ENCODE peak calls at places on chromosome 6, in six cellular contexts. H is right cardiac atrium, L is T-cell, X is endothelial cell, U is D341Med, E is AG04449. S is an unnamed sample.

GRCh38 chr6:53718597-53719460 is 53.3 kb upstream of the KLHL31 start:
- DNase-seq in E (no peak), H (no peak), L (no peak), U (peak; percentile 63), X (peak; percentile 18), S (peak; percentile 67)

GRCh38 chr6:10170816-10171215 is 244.1 kb downstream of the TFAP2A start:
- DNase-seq in U (no peak), L (no peak), E (no peak), X (no peak), H (no peak), S (no peak)

GRCh38 chr6:56713285-56713684 is 70.6 kb upstream of the DST start:
- DNase-seq in U (no peak), L (no peak), E (no peak), X (no peak), H (peak; percentile 38), S (peak; percentile 90)

GRCh38 chr6:33984466-33985332 is 161.2 kb downstream of the GRM4 start:
- DNase-seq in H (no peak), L (no peak), X (no peak), U (peak; percentile 27), E (no peak), S (no peak)

GRCh38 chr6:44229376-44230033 is 6.1 kb downstream of the SLC29A1 start:
- DNase-seq in U (no peak), L (no peak), X (no peak), H (peak; percentile 77), E (no peak), S (no peak)

GRCh38 chr6:84042603-84043002 is 9.0 kb downstream of the MRAP2 start:
- DNase-seq in L (no peak), U (no peak), X (no peak), E (no peak), H (no peak), S (no peak)

GRCh38 chr6:50240986-50241385 is 191.3 kb upstream of the DEFB112 start:
- DNase-seq in H (no peak), E (no peak), X (no peak), U (no peak), L (no peak), S (no peak)

GRCh38 chr6:107122748-107123147 is 7.4 kb upstream of the BEND3 start:
- DNase-seq in U (no peak), H (no peak), X (no peak), L (no peak), E (no peak), S (no peak)

GRCh38 chr6:14814016-14814415 is 431.9 kb upstream of the JARID2 start:
- DNase-seq in X (no peak), H (no peak), U (no peak), L (no peak), E (no peak), S (peak; percentile 41)

GRCh38 chr6:35392111-35392702 is 49.8 kb downstream of the PPARD start:
- DNase-seq in E (no peak), U (no peak), L (no peak), H (peak; percentile 66), X (no peak), S (no peak)

GRCh38 chr6:18601515-18602035 is 214.4 kb downstream of the RNF144B start:
- DNase-seq in X (no peak), E (no peak), L (no peak), U (no peak), H (no peak), S (no peak)

GRCh38 chr6:25086500-25087091 is 150.8 kb upstream of the RIPOR2 start:
- DNase-seq in L (no peak), U (no peak), H (no peak), E (no peak), X (no peak), S (no peak)

GRCh38 chr6:68729377-68729903 is 94.4 kb downstream of the ADGRB3 start:
- DNase-seq in X (no peak), U (no peak), H (no peak), L (no peak), E (no peak), S (no peak)

GRCh38 chr6:3032986-3033385 is 33.3 kb downstream of the NQO2 start:
- DNase-seq in H (no peak), E (no peak), L (no peak), X (no peak), U (no peak), S (peak; percentile 33)

GRCh38 chr6:108359901-108360882 is 65.3 kb downstream of the AFG1L start:
- DNase-seq in H (no peak), E (peak; percentile 19), L (no peak), U (no peak), X (no peak), S (peak; percentile 20)

GRCh38 chr6:137547601-137548000 is 53.4 kb upstream of the OLIG3 start:
- DNase-seq in H (no peak), U (no peak), E (no peak), L (no peak), X (no peak), S (no peak)

GRCh38 chr6:67914419-67914818 is 720.7 kb upstream of the ADGRB3 start:
- DNase-seq in L (no peak), E (no peak), X (no peak), H (no peak), U (no peak), S (no peak)

GRCh38 chr6:1351381-1352008 is 37.9 kb upstream of the FOXF2 start:
- DNase-seq in U (no peak), X (no peak), L (no peak), H (no peak), E (no peak), S (no peak)

GRCh38 chr6:36068012-36068392 is 40.4 kb downstream of the MAPK14 start:
- DNase-seq in X (no peak), E (no peak), L (no peak), H (no peak), U (no peak), S (no peak)

GRCh38 chr6:169171951-169172350 is 81.7 kb downstream of the THBS2 start:
- DNase-seq in U (no peak), L (no peak), H (no peak), X (no peak), E (no peak), S (peak; percentile 93)

GRCh38 chr6:44052419-44053011 is 74.7 kb downstream of the MRPL14 start:
- DNase-seq in E (no peak), U (no peak), L (no peak), H (peak; percentile 63), X (no peak), S (peak; percentile 93)

GRCh38 chr6:101477436-101477835 is 83.9 kb downstream of the GRIK2 start:
- DNase-seq in H (no peak), E (no peak), U (peak; percentile 40), X (no peak), L (no peak), S (no peak)

GRCh38 chr6:153645326-153645725 is 393.7 kb upstream of the OPRM1 start:
- DNase-seq in U (no peak), X (no peak), E (no peak), H (no peak), L (no peak), S (no peak)

GRCh38 chr6:102736941-102737368 is 1343.4 kb downstream of the GRIK2 start:
- DNase-seq in X (no peak), H (no peak), U (no peak), L (no peak), E (peak; percentile 19), S (peak; percentile 96)